ENCODE peak calls at places on chromosomes 12 and 14, in six cellular contexts. One of them, this sample, is unnamed.

GRCh38 chr14:44833376-44833775 is 128.4 kb downstream of the KLHL28 start:
- DNase-seq in tibial artery: no peak
- DNase-seq in activated gamma-delta T cell treated with Interleukin-2 at 50 U/mL for 16 hours: no peak
- DNase-seq in M059J: no peak
- DNase-seq in mesothelial cell of epicardium: no peak
- DNase-seq in breast epithelium: no peak
- DNase-seq in this sample: no peak

GRCh38 chr14:87615822-87616679 is 376.9 kb downstream of the GALC start:
- DNase-seq in tibial artery: no peak
- DNase-seq in activated gamma-delta T cell treated with Interleukin-2 at 50 U/mL for 16 hours: no peak
- DNase-seq in M059J: peak; percentile 9
- DNase-seq in mesothelial cell of epicardium: peak; percentile 27
- DNase-seq in breast epithelium: no peak
- DNase-seq in this sample: no peak

GRCh38 chr14:90549794-90550591 is 153.2 kb downstream of the CALM1 start:
- DNase-seq in tibial artery: peak; percentile 35
- DNase-seq in activated gamma-delta T cell treated with Interleukin-2 at 50 U/mL for 16 hours: no peak
- DNase-seq in M059J: no peak
- DNase-seq in mesothelial cell of epicardium: no peak
- DNase-seq in breast epithelium: no peak
- DNase-seq in this sample: no peak

GRCh38 chr12:94616217-94616729 is 34.1 kb downstream of the TMCC3 start:
- DNase-seq in tibial artery: no peak
- DNase-seq in activated gamma-delta T cell treated with Interleukin-2 at 50 U/mL for 16 hours: no peak
- DNase-seq in M059J: peak; percentile 24
- DNase-seq in mesothelial cell of epicardium: no peak
- DNase-seq in breast epithelium: no peak
- DNase-seq in this sample: no peak

GRCh38 chr12:24913130-24913529 is 35.8 kb downstream of the BCAT1 start:
- DNase-seq in tibial artery: no peak
- DNase-seq in activated gamma-delta T cell treated with Interleukin-2 at 50 U/mL for 16 hours: no peak
- DNase-seq in M059J: peak; percentile 56
- DNase-seq in mesothelial cell of epicardium: no peak
- DNase-seq in breast epithelium: no peak
- DNase-seq in this sample: no peak

GRCh38 chr14:105168979-105169507 is 467 bp upstream of the JAG2 start:
- DNase-seq in tibial artery: no peak
- DNase-seq in activated gamma-delta T cell treated with Interleukin-2 at 50 U/mL for 16 hours: no peak
- DNase-seq in M059J: no peak
- DNase-seq in mesothelial cell of epicardium: no peak
- DNase-seq in breast epithelium: no peak
- DNase-seq in this sample: no peak

GRCh38 chr12:20212658-20213387 is 155.5 kb upstream of the PDE3A start:
- DNase-seq in tibial artery: peak; percentile 95
- DNase-seq in activated gamma-delta T cell treated with Interleukin-2 at 50 U/mL for 16 hours: no peak
- DNase-seq in M059J: peak; percentile 99
- DNase-seq in mesothelial cell of epicardium: no peak
- DNase-seq in breast epithelium: peak; percentile 76
- DNase-seq in this sample: no peak

GRCh38 chr12:52835271-52836041 is 1.3 kb upstream of the KRT79 start:
- DNase-seq in tibial artery: no peak
- DNase-seq in activated gamma-delta T cell treated with Interleukin-2 at 50 U/mL for 16 hours: no peak
- DNase-seq in M059J: no peak
- DNase-seq in mesothelial cell of epicardium: no peak
- DNase-seq in breast epithelium: no peak
- DNase-seq in this sample: no peak

GRCh38 chr12:64860446-64860998 is 36.1 kb downstream of the TBC1D30 start:
- DNase-seq in tibial artery: no peak
- DNase-seq in activated gamma-delta T cell treated with Interleukin-2 at 50 U/mL for 16 hours: no peak
- DNase-seq in M059J: no peak
- DNase-seq in mesothelial cell of epicardium: no peak
- DNase-seq in breast epithelium: no peak
- DNase-seq in this sample: no peak

GRCh38 chr14:70857499-70857895 is 48.2 kb upstream of the MAP3K9 start:
- DNase-seq in tibial artery: no peak
- DNase-seq in activated gamma-delta T cell treated with Interleukin-2 at 50 U/mL for 16 hours: no peak
- DNase-seq in M059J: peak; percentile 38
- DNase-seq in mesothelial cell of epicardium: no peak
- DNase-seq in breast epithelium: no peak
- DNase-seq in this sample: no peak

GRCh38 chr12:1367731-1368285 is 226.6 kb downstream of the FBXL14 start:
- DNase-seq in tibial artery: no peak
- DNase-seq in activated gamma-delta T cell treated with Interleukin-2 at 50 U/mL for 16 hours: no peak
- DNase-seq in M059J: no peak
- DNase-seq in mesothelial cell of epicardium: no peak
- DNase-seq in breast epithelium: no peak
- DNase-seq in this sample: no peak

GRCh38 chr14:65351493-65352224 is 60.9 kb upstream of the FUT8 start:
- DNase-seq in tibial artery: no peak
- DNase-seq in activated gamma-delta T cell treated with Interleukin-2 at 50 U/mL for 16 hours: no peak
- DNase-seq in M059J: no peak
- DNase-seq in mesothelial cell of epicardium: no peak
- DNase-seq in breast epithelium: no peak
- DNase-seq in this sample: no peak

GRCh38 chr14:64416348-64416932 is 28.3 kb downstream of the MTHFD1 start:
- DNase-seq in tibial artery: no peak
- DNase-seq in activated gamma-delta T cell treated with Interleukin-2 at 50 U/mL for 16 hours: no peak
- DNase-seq in M059J: peak; percentile 26
- DNase-seq in mesothelial cell of epicardium: no peak
- DNase-seq in breast epithelium: no peak
- DNase-seq in this sample: no peak

GRCh38 chr14:98961191-98961590 is 310.8 kb downstream of the BCL11B start:
- DNase-seq in tibial artery: no peak
- DNase-seq in activated gamma-delta T cell treated with Interleukin-2 at 50 U/mL for 16 hours: no peak
- DNase-seq in M059J: no peak
- DNase-seq in mesothelial cell of epicardium: no peak
- DNase-seq in breast epithelium: no peak
- DNase-seq in this sample: no peak

GRCh38 chr14:93137864-93138263 is 22.1 kb upstream of the ITPK1 start:
- DNase-seq in tibial artery: no peak
- DNase-seq in activated gamma-delta T cell treated with Interleukin-2 at 50 U/mL for 16 hours: no peak
- DNase-seq in M059J: no peak
- DNase-seq in mesothelial cell of epicardium: no peak
- DNase-seq in breast epithelium: no peak
- DNase-seq in this sample: no peak

GRCh38 chr14:103520657-103521437 is 1.8 kb downstream of the CKB start:
- DNase-seq in tibial artery: peak; percentile 94
- DNase-seq in activated gamma-delta T cell treated with Interleukin-2 at 50 U/mL for 16 hours: peak; percentile 62
- DNase-seq in M059J: no peak
- DNase-seq in mesothelial cell of epicardium: peak; percentile 62
- DNase-seq in breast epithelium: peak; percentile 70
- DNase-seq in this sample: peak; percentile 62

This sample was measured in T-helper 17 cell.